ENCODE peak calls at places on chromosomes 13 and 19, in four cellular contexts. B, J, G and H are unnamed samples.
A peak's percentile ranks its signal among the peaks of the same experiment; 100 is the strongest.

GRCh38 chr13:111119966-111120365 is 4.9 kb downstream of the ARHGEF7 start:
- DNase-seq in B (no peak), J (no peak), G (no peak), H (no peak)

GRCh38 chr13:73879346-73880020 is 254.7 kb downstream of the KLF12 start:
- DNase-seq in J (no peak), B (no peak), G (no peak), H (no peak)

GRCh38 chr19:8456064-8456463 is 11.3 kb downstream of the HNRNPM start:
- DNase-seq in J (no peak), G (no peak), B (no peak), H (no peak)

GRCh38 chr19:58387338-58388174 is 487 bp downstream of the RPS5 start:
- DNase-seq in G (no peak), J (no peak), B (no peak), H (no peak)

GRCh38 chr19:51119089-51119488 is 5.6 kb upstream of the SIGLEC9 start:
- DNase-seq in J (no peak), G (no peak), B (no peak), H (no peak)

GRCh38 chr13:114142640-114143490 is 10.4 kb upstream of the RASA3 start:
- DNase-seq in J (no peak), B (peak; percentile 77), G (peak; percentile 62), H (peak; percentile 31)

GRCh38 chr19:50300051-50300450 is 29.1 kb downstream of the KCNC3 start:
- DNase-seq in J (no peak), B (no peak), G (no peak), H (no peak)

GRCh38 chr13:90867336-90867683 is 480.2 kb upstream of the MIR17HG start:
- DNase-seq in B (no peak), G (peak; percentile 52), J (peak; percentile 64), H (peak; percentile 60)

GRCh38 chr19:50230379-50231351 is 27.2 kb downstream of the MYH14 start:
- DNase-seq in G (no peak), B (no peak), J (no peak), H (no peak)

GRCh38 chr13:78431328-78431727 is 172.0 kb downstream of the POU4F1 start:
- DNase-seq in J (no peak), G (no peak), B (no peak), H (no peak)

GRCh38 chr13:114062754-114063153 is 69.7 kb downstream of the RASA3 start:
- DNase-seq in G (no peak), J (no peak), B (no peak), H (no peak)

GRCh38 chr13:24187185-24187584 is 26.7 kb downstream of the SPATA13 start:
- DNase-seq in B (no peak), J (no peak), G (no peak), H (no peak)

GRCh38 chr13:40993987-40994386 is 25.1 kb downstream of the ELF1 start:
- DNase-seq in G (peak; percentile 99), B (no peak), J (peak; percentile 95), H (peak; percentile 94)

GRCh38 chr13:106568225-106569003 is 477 bp upstream of the ARGLU1 start:
- DNase-seq in J (no peak), B (no peak), G (peak; percentile 69), H (no peak)

GRCh38 chr13:90445179-90445578 is 902.3 kb upstream of the MIR17HG start:
- DNase-seq in J (peak; percentile 74), G (peak; percentile 83), B (no peak), H (peak; percentile 14)

GRCh38 chr13:103097366-103097928 is 31.2 kb upstream of the SLC10A2 start:
- DNase-seq in B (no peak), G (no peak), J (no peak), H (no peak)

GRCh38 chr13:20904908-20905307 is 2.4 kb upstream of the XPO4 start:
- DNase-seq in G (no peak), J (no peak), B (no peak), H (no peak)

GRCh38 chr19:8224394-8225145 is 15.4 kb downstream of the CERS4 start:
- DNase-seq in J (no peak), G (peak; percentile 63), B (no peak), H (peak; percentile 34)

GRCh38 chr19:38930776-38931761 is at the start of gene MRPS12:
- DNase-seq in B (peak; percentile 95), G (peak; percentile 94), J (peak; percentile 96), H (peak; percentile 96)

GRCh38 chr19:3778104-3778867 is 6.3 kb upstream of the RAX2 start:
- DNase-seq in G (no peak), J (no peak), B (no peak), H (no peak)

GRCh38 chr13:112740502-112741131 is 50.8 kb downstream of the ATP11A start:
- DNase-seq in J (no peak), G (no peak), B (no peak), H (no peak)

GRCh38 chr13:30071890-30072817 is 221.7 kb upstream of the UBL3 start:
- DNase-seq in G (peak; percentile 37), B (no peak), J (peak; percentile 86), H (peak; percentile 61)

GRCh38 chr13:26280295-26280694 is 26.4 kb downstream of the CDK8 start:
- DNase-seq in G (peak; percentile 82), B (no peak), J (no peak), H (peak; percentile 65)

GRCh38 chr19:20077791-20078463 is at the start of gene ZNF90:
- DNase-seq in J (peak; percentile 95), G (peak; percentile 86), B (peak; percentile 72), H (peak; percentile 90)

GRCh38 chr19:3868770-3869456 is at the start of gene ZFR2:
- DNase-seq in G (no peak), J (no peak), B (no peak), H (no peak)

GRCh38 chr19:50695251-50696064 is 24.1 kb downstream of the SHANK1 start:
- DNase-seq in J (no peak), B (no peak), G (no peak), H (no peak)

GRCh38 chr13:30738946-30739528 is 3.7 kb downstream of the ALOX5AP start:
- DNase-seq in B (no peak), G (no peak), J (no peak), H (no peak)

GRCh38 chr19:40129425-40129824 is 38.7 kb upstream of the ZNF780A start:
- DNase-seq in B (no peak), G (no peak), J (no peak), H (no peak)
- H3K27ac ChIP-seq in B (no peak overlapping the region), G (no peak overlapping the region), J (no peak overlapping the region), H (no peak overlapping the region)

DNA sequence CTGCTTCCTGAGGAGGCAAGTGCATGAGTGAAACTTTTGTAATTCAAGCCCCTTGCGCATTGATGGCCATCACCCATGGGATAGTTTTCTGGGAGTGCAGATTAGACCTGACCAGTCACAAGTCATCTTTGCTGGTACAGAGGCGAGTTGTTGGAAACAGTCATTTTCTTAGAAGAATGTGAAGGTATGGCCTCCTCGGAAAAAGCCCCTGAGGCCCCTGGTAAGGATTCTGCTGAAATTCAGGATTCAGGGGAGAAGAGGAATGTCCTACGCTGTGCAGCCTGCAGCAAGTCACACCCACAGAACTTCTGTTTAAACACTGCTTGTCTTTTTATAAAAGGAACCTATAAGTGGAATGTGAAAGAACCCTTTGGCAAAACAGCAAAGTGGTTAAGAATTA is 11.0 kb upstream of the SPART start:
- DNase-seq in G (no peak), J (no peak), B (no peak), H (no peak)
- H3K27ac ChIP-seq in G (no peak overlapping the region), J (no peak overlapping the region), B (no peak overlapping the region), H (no peak overlapping the region)

DNA sequence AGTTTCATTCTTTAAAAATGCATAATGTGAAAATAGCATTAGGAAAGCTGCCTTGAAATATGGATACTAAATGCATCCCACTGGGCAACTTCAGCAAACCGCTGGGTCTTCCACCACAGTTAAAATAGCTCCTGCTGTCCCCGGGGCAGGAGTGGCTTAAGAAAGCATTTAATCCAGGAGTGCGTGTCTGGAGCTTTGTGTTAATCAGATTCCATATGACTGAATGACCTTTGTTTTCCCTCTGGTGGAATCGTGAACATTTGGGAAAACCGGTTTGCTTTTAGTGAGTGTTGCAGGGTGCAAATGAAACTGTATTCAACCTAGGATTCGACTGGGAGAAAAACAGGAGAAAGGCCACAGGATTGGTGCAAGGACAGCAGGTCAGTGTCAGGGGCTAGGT is 237.6 kb upstream of the MAB21L1 start:
- DNase-seq in B (no peak), G (no peak), J (peak; percentile 55), H (no peak)
- H3K27ac ChIP-seq in B (no peak overlapping the region), G (no peak overlapping the region), J (peak overlapping the region; percentile 47), H (no peak overlapping the region)

DNA sequence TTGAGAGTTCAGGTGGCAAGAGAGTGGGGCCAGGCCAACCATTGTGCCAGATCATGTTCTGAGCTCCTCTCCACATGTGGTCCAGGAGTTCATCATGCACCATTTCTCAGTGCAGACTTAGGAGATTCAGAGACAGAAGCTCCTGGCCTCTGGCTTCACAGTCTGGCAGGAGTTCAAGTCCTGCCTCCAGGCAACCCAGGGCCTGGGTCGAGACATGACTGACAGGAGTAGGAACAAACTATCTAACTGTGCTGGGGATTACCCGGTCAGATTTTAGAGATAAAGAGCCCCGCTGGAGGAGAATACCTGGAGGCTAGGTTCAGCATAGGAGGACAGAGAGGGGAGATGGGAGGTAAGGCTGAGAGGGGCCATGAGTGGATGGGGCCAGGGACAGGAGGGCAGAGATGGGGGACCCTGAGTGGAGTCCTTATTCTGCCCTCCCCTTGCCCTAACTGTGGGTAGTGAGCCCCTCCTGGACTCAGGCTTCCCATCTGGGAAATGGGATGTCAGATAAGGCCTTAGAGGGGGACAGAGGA is 906 bp upstream of the CYP4F11 start:
- DNase-seq in J (no peak), B (no peak), G (no peak), H (no peak)
- H3K27ac ChIP-seq in J (peak overlapping the region; percentile 96), B (no peak overlapping the region), G (no peak overlapping the region), H (peak overlapping the region; percentile 82)

GRCh38 chr13:70994204-70994603 is 872.8 kb downstream of the DACH1 start:
- DNase-seq in G (no peak), B (no peak), J (no peak), H (no peak)
- H3K27ac ChIP-seq in G (no peak overlapping the region), B (no peak overlapping the region), J (no peak overlapping the region), H (no peak overlapping the region)

GRCh38 chr19:11381535-11382369 is 2.4 kb downstream of the EPOR start:
- DNase-seq in G (peak; percentile 75), B (peak; percentile 55), J (no peak), H (no peak)
- H3K27ac ChIP-seq in G (peak overlapping the region; percentile 68), B (peak overlapping the region; percentile 80), J (no peak overlapping the region), H (peak overlapping the region; percentile 76)

DNA sequence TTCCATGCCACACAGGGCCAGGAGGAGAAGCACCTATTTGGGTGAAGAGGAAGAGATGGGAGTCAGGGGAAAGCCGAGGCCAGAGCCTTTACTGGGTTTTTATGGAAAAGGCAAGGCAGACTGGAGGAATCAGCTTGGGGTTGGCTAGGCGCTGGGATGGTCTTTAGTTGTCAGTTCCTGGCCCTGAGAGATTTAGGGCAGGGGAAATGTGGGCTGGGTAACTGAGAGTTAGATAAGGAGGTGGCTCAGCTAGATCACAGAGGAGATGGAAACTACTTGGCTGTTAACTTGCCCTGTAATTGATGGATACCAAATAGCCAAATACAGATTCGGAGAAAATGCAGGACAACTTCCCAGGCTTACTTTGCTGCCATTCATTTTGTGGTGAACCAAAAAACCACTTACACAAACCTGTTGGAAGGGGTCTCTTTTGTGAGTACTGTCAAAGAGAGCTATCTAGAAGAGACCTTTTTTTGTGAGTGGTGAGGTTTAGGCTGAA is 54.0 kb downstream of the LRCH1 start:
- DNase-seq in G (no peak), J (no peak), B (no peak), H (no peak)
- H3K27ac ChIP-seq in G (peak overlapping the region; percentile 22), J (no peak overlapping the region), B (no peak overlapping the region), H (peak overlapping the region; percentile 54)

GRCh38 chr19:1373042-1373533 is 10.6 kb upstream of the NDUFS7 start:
- DNase-seq in B (no peak), G (no peak), J (no peak), H (no peak)
- H3K27ac ChIP-seq in B (no peak overlapping the region), G (no peak overlapping the region), J (no peak overlapping the region), H (no peak overlapping the region)